ENCODE peak calls at places on chromosomes 1 and 21, in four cellular contexts. P is Caki2, Q is NCI-H1048, Z is Right ventricle myocardium inferior. E is an unnamed sample.

GRCh38 chr1:9957726-9958125 is 14.5 kb downstream of the NMNAT1 start:
- DNase-seq in Q (no peak), Z (no peak), P (no peak), E (no peak)

GRCh38 chr21:34166468-34166867 is 93.1 kb downstream of the MRPS6 start:
- DNase-seq in Q (no peak), P (peak), Z (no peak), E (no peak)

GRCh38 chr1:98102369-98103030 is 181.7 kb upstream of the DPYD start:
- DNase-seq in P (no peak), Q (no peak), Z (no peak), E (no peak)

GRCh38 chr1:66266756-66267155 is 267.2 kb upstream of the SGIP1 start:
- DNase-seq in P (no peak), Q (no peak), Z (no peak), E (no peak)

GRCh38 chr1:115530407-115530806 is 111.4 kb upstream of the VANGL1 start:
- DNase-seq in Q (no peak), P (no peak), Z (no peak), E (no peak)

GRCh38 chr1:156419863-156420208 is 50.8 kb downstream of the RHBG start:
- DNase-seq in Z (no peak), P (no peak), Q (no peak), E (no peak)

GRCh38 chr1:11707621-11708276 is 16.2 kb downstream of the DRAXIN start:
- DNase-seq in Q (no peak), P (peak), Z (peak), E (no peak)

GRCh38 chr1:163535807-163536206 is 214.1 kb downstream of the NUF2 start:
- DNase-seq in P (peak), Z (no peak), Q (no peak), E (peak)

GRCh38 chr21:45381036-45381787 is 23.8 kb upstream of the COL18A1 start:
- DNase-seq in Q (no peak), Z (peak), P (no peak), E (no peak)

GRCh38 chr1:153526132-153526543 is 9.7 kb downstream of the S100A6 start:
- DNase-seq in P (no peak), Z (no peak), Q (no peak), E (no peak)

GRCh38 chr1:125087247-125087646 is 3902.5 kb downstream of the SRGAP2C start:
- DNase-seq in P (no peak), Z (no peak), Q (no peak), E (no peak)

GRCh38 chr1:219539645-219540254 is 73.2 kb downstream of the ZC3H11B start:
- DNase-seq in Z (no peak), P (no peak), Q (no peak), E (no peak)

GRCh38 chr1:115337276-115337632 is 795 bp downstream of the NGF start:
- DNase-seq in P (no peak), Z (no peak), Q (no peak), E (no peak)

GRCh38 chr1:201264072-201264471 is 19.2 kb upstream of the PKP1 start:
- DNase-seq in Q (no peak), P (no peak), Z (no peak), E (no peak)

GRCh38 chr1:97071163-97071562 is 349.6 kb downstream of the PTBP2 start:
- DNase-seq in P (no peak), Z (no peak), Q (no peak), E (no peak)

GRCh38 chr1:201279313-201279712 is 4.0 kb upstream of the PKP1 start:
- DNase-seq in Z (no peak), Q (no peak), P (no peak), E (no peak)